ENCODE peak calls at places on chromosome 17, in six cellular contexts. One of them, this sample, is unnamed.

GRCh38 chr17:35293151-35293837 is 50.4 kb downstream of the SLFN5 start:
- DNase-seq in A549: no peak
- DNase-seq in GM06990: no peak
- DNase-seq in effector CD4-positive, alpha-beta T cell: no peak
- DNase-seq in heart right ventricle: no peak
- DNase-seq in fibroblast of pulmonary artery: no peak
- DNase-seq in this sample: no peak

GRCh38 chr17:3526491-3526890 is 31.1 kb downstream of the TRPV3 start:
- DNase-seq in A549: no peak
- DNase-seq in GM06990: no peak
- DNase-seq in effector CD4-positive, alpha-beta T cell: no peak
- DNase-seq in heart right ventricle: no peak
- DNase-seq in fibroblast of pulmonary artery: no peak
- DNase-seq in this sample: no peak

GRCh38 chr17:48478224-48479013 is 48.4 kb upstream of the SKAP1 start:
- DNase-seq in A549: no peak
- DNase-seq in GM06990: peak; percentile 76
- DNase-seq in effector CD4-positive, alpha-beta T cell: no peak
- DNase-seq in heart right ventricle: no peak
- DNase-seq in fibroblast of pulmonary artery: peak; percentile 43
- DNase-seq in this sample: no peak

GRCh38 chr17:20206591-20206990 is 197.4 kb downstream of the SPECC1 start:
- DNase-seq in A549: peak; percentile 73
- DNase-seq in GM06990: no peak
- DNase-seq in effector CD4-positive, alpha-beta T cell: no peak
- DNase-seq in heart right ventricle: no peak
- DNase-seq in fibroblast of pulmonary artery: peak; percentile 56
- DNase-seq in this sample: no peak

GRCh38 chr17:73119631-73120030 is 27.1 kb upstream of the SLC39A11 start:
- DNase-seq in A549: no peak
- DNase-seq in GM06990: no peak
- DNase-seq in effector CD4-positive, alpha-beta T cell: no peak
- DNase-seq in heart right ventricle: no peak
- DNase-seq in fibroblast of pulmonary artery: no peak
- DNase-seq in this sample: no peak

GRCh38 chr17:7740481-7741001 is 23.0 kb downstream of the DNAH2 start:
- DNase-seq in A549: no peak
- DNase-seq in GM06990: no peak
- DNase-seq in effector CD4-positive, alpha-beta T cell: no peak
- DNase-seq in heart right ventricle: no peak
- DNase-seq in fibroblast of pulmonary artery: no peak
- DNase-seq in this sample: no peak

GRCh38 chr17:65529761-65530157 is 31.7 kb downstream of the AXIN2 start:
- DNase-seq in A549: no peak
- DNase-seq in GM06990: no peak
- DNase-seq in effector CD4-positive, alpha-beta T cell: no peak
- DNase-seq in heart right ventricle: no peak
- DNase-seq in fibroblast of pulmonary artery: no peak
- DNase-seq in this sample: no peak

GRCh38 chr17:10802487-10803284 is 1.2 kb downstream of the TMEM238L start:
- DNase-seq in A549: no peak
- DNase-seq in GM06990: no peak
- DNase-seq in effector CD4-positive, alpha-beta T cell: no peak
- DNase-seq in heart right ventricle: no peak
- DNase-seq in fibroblast of pulmonary artery: no peak
- DNase-seq in this sample: no peak

GRCh38 chr17:64455993-64456885 is 7.3 kb downstream of the MILR1 start:
- DNase-seq in A549: no peak
- DNase-seq in GM06990: peak; percentile 46
- DNase-seq in effector CD4-positive, alpha-beta T cell: no peak
- DNase-seq in heart right ventricle: no peak
- DNase-seq in fibroblast of pulmonary artery: no peak
- DNase-seq in this sample: no peak

GRCh38 chr17:64318068-64318467 is 55.0 kb upstream of the TEX2 start:
- DNase-seq in A549: no peak
- DNase-seq in GM06990: no peak
- DNase-seq in effector CD4-positive, alpha-beta T cell: no peak
- DNase-seq in heart right ventricle: no peak
- DNase-seq in fibroblast of pulmonary artery: no peak
- DNase-seq in this sample: no peak

GRCh38 chr17:83160443-83161297 is 81.3 kb downstream of the METRNL start:
- DNase-seq in A549: no peak
- DNase-seq in GM06990: no peak
- DNase-seq in effector CD4-positive, alpha-beta T cell: no peak
- DNase-seq in heart right ventricle: no peak
- DNase-seq in fibroblast of pulmonary artery: no peak
- DNase-seq in this sample: no peak

GRCh38 chr17:57096472-57097198 is 11.6 kb downstream of the AKAP1 start:
- DNase-seq in A549: no peak
- DNase-seq in GM06990: no peak
- DNase-seq in effector CD4-positive, alpha-beta T cell: no peak
- DNase-seq in heart right ventricle: no peak
- DNase-seq in fibroblast of pulmonary artery: no peak
- DNase-seq in this sample: no peak

GRCh38 chr17:75894049-75894742 is 2.6 kb downstream of the TRIM65 start:
- DNase-seq in A549: no peak
- DNase-seq in GM06990: no peak
- DNase-seq in effector CD4-positive, alpha-beta T cell: no peak
- DNase-seq in heart right ventricle: no peak
- DNase-seq in fibroblast of pulmonary artery: no peak
- DNase-seq in this sample: no peak

GRCh38 chr17:80924111-80924806 is 67.4 kb upstream of the CHMP6 start:
- DNase-seq in A549: no peak
- DNase-seq in GM06990: no peak
- DNase-seq in effector CD4-positive, alpha-beta T cell: no peak
- DNase-seq in heart right ventricle: no peak
- DNase-seq in fibroblast of pulmonary artery: no peak
- DNase-seq in this sample: no peak

GRCh38 chr17:3888343-3889171 is 4.3 kb downstream of the CAMKK1 start:
- DNase-seq in A549: no peak
- DNase-seq in GM06990: no peak
- DNase-seq in effector CD4-positive, alpha-beta T cell: no peak
- DNase-seq in heart right ventricle: peak; percentile 86
- DNase-seq in fibroblast of pulmonary artery: peak; percentile 96
- DNase-seq in this sample: peak; percentile 77

GRCh38 chr17:60395508-60396065 is 3.7 kb upstream of the USP32 start:
- DNase-seq in A549: no peak
- DNase-seq in GM06990: peak; percentile 39
- DNase-seq in effector CD4-positive, alpha-beta T cell: no peak
- DNase-seq in heart right ventricle: no peak
- DNase-seq in fibroblast of pulmonary artery: no peak
- DNase-seq in this sample: no peak

GRCh38 chr17:17877548-17878358 is 41.0 kb upstream of the SREBF1 start:
- DNase-seq in A549: no peak
- DNase-seq in GM06990: no peak
- DNase-seq in effector CD4-positive, alpha-beta T cell: no peak
- DNase-seq in heart right ventricle: peak; percentile 88
- DNase-seq in fibroblast of pulmonary artery: peak; percentile 97
- DNase-seq in this sample: peak; percentile 57

GRCh38 chr17:64252831-64253230 is 10.2 kb downstream of the TEX2 start:
- DNase-seq in A549: no peak
- DNase-seq in GM06990: no peak
- DNase-seq in effector CD4-positive, alpha-beta T cell: no peak
- DNase-seq in heart right ventricle: no peak
- DNase-seq in fibroblast of pulmonary artery: no peak
- DNase-seq in this sample: no peak

GRCh38 chr17:58316260-58316960 is 12.2 kb downstream of the TSPOAP1 start:
- DNase-seq in A549: no peak
- DNase-seq in GM06990: no peak
- DNase-seq in effector CD4-positive, alpha-beta T cell: no peak
- DNase-seq in heart right ventricle: no peak
- DNase-seq in fibroblast of pulmonary artery: no peak
- DNase-seq in this sample: no peak

GRCh38 chr17:66654341-66654740 is 180.6 kb upstream of the CACNG5 start:
- DNase-seq in A549: no peak
- DNase-seq in GM06990: no peak
- DNase-seq in effector CD4-positive, alpha-beta T cell: no peak
- DNase-seq in heart right ventricle: no peak
- DNase-seq in fibroblast of pulmonary artery: peak; percentile 69
- DNase-seq in this sample: no peak

GRCh38 chr17:7839890-7840260 is 5.9 kb downstream of the KDM6B start:
- DNase-seq in A549: peak; percentile 80
- DNase-seq in GM06990: no peak
- DNase-seq in effector CD4-positive, alpha-beta T cell: no peak
- DNase-seq in heart right ventricle: no peak
- DNase-seq in fibroblast of pulmonary artery: no peak
- DNase-seq in this sample: no peak

GRCh38 chr17:77884967-77885641 is 73.4 kb upstream of the TNRC6C start:
- DNase-seq in A549: no peak
- DNase-seq in GM06990: no peak
- DNase-seq in effector CD4-positive, alpha-beta T cell: no peak
- DNase-seq in heart right ventricle: no peak
- DNase-seq in fibroblast of pulmonary artery: no peak
- DNase-seq in this sample: no peak

GRCh38 chr17:50363217-50364060 is 9.5 kb downstream of the MRPL27 start:
- DNase-seq in A549: no peak
- DNase-seq in GM06990: no peak
- DNase-seq in effector CD4-positive, alpha-beta T cell: no peak
- DNase-seq in heart right ventricle: no peak
- DNase-seq in fibroblast of pulmonary artery: peak; percentile 55
- DNase-seq in this sample: no peak

GRCh38 chr17:39196191-39196819 is 1.2 kb downstream of the CACNB1 start:
- DNase-seq in A549: no peak
- DNase-seq in GM06990: no peak
- DNase-seq in effector CD4-positive, alpha-beta T cell: no peak
- DNase-seq in heart right ventricle: no peak
- DNase-seq in fibroblast of pulmonary artery: no peak
- DNase-seq in this sample: no peak

GRCh38 chr17:83203472-83204221 is 124.2 kb downstream of the METRNL start:
- DNase-seq in A549: no peak
- DNase-seq in GM06990: no peak
- DNase-seq in effector CD4-positive, alpha-beta T cell: no peak
- DNase-seq in heart right ventricle: no peak
- DNase-seq in fibroblast of pulmonary artery: no peak
- DNase-seq in this sample: no peak

GRCh38 chr17:50149099-50149424 is 1.4 kb downstream of the PPP1R9B start:
- DNase-seq in A549: no peak
- DNase-seq in GM06990: no peak
- DNase-seq in effector CD4-positive, alpha-beta T cell: no peak
- DNase-seq in heart right ventricle: no peak
- DNase-seq in fibroblast of pulmonary artery: no peak
- DNase-seq in this sample: no peak

GRCh38 chr17:73017653-73018052 is 74.8 kb downstream of the SLC39A11 start:
- DNase-seq in A549: no peak
- DNase-seq in GM06990: no peak
- DNase-seq in effector CD4-positive, alpha-beta T cell: no peak
- DNase-seq in heart right ventricle: no peak
- DNase-seq in fibroblast of pulmonary artery: peak; percentile 30
- DNase-seq in this sample: no peak

GRCh38 chr17:20211246-20211645 is 202.1 kb downstream of the SPECC1 start:
- DNase-seq in A549: no peak
- DNase-seq in GM06990: no peak
- DNase-seq in effector CD4-positive, alpha-beta T cell: no peak
- DNase-seq in heart right ventricle: no peak
- DNase-seq in fibroblast of pulmonary artery: no peak
- DNase-seq in this sample: no peak

This sample was measured in HEK293T.